ENCODE peak calls at places on chromosomes 5 and 9, in nine cellular contexts. S is tibial artery, D is breast epithelium, E is lung, K is HepG2, F is A549, T is DND-41, H is Panc1, Y is adrenal gland. A is an unnamed sample.

GRCh38 chr5:179161901-179162300 is 101.7 kb downstream of the ZNF354C start:
- DNase-seq in S (peak; percentile 33), D (peak; percentile 6), E (no peak), K (no peak), F (no peak), T (no peak), H (no peak), Y (no peak), A (no peak)

GRCh38 chr9:70472268-70473249 is 58.1 kb upstream of the KLF9 start:
- DNase-seq in S (no peak), D (no peak), E (no peak), K (no peak), F (no peak), T (no peak), H (no peak), Y (no peak), A (no peak)

GRCh38 chr9:27799326-27799725 is 226.0 kb upstream of the C9orf72 start:
- DNase-seq in S (no peak), D (no peak), E (no peak), K (no peak), F (no peak), T (no peak), H (no peak), Y (no peak), A (no peak)

GRCh38 chr9:34197756-34198711 is 19.2 kb downstream of the UBAP1 start:
- DNase-seq in S (no peak), D (no peak), E (no peak), K (no peak), F (no peak), T (peak; percentile 13), H (no peak), Y (peak; percentile 46), A (no peak)

GRCh38 chr5:81495286-81495685 is 101.4 kb upstream of the ACOT12 start:
- DNase-seq in S (no peak), D (no peak), E (no peak), K (no peak), F (no peak), T (no peak), H (no peak), Y (no peak), A (no peak)

GRCh38 chr5:119363936-119364335 is 8.1 kb downstream of the TNFAIP8 start:
- DNase-seq in S (no peak), D (no peak), E (no peak), K (no peak), F (no peak), T (no peak), H (no peak), Y (no peak), A (no peak)

GRCh38 chr5:181234116-181234454 is 9.6 kb downstream of the RACK1 start:
- DNase-seq in S (no peak), D (no peak), E (no peak), K (no peak), F (no peak), T (no peak), H (no peak), Y (no peak), A (no peak)

GRCh38 chr9:120733190-120733589 is 18.9 kb upstream of the MEGF9 start:
- DNase-seq in S (peak; percentile 93), D (no peak), E (peak; percentile 79), K (peak; percentile 82), F (no peak), T (no peak), H (no peak), Y (no peak), A (peak; percentile 94)

GRCh38 chr5:172188893-172189692 is 1.1 kb upstream of the STK10 start:
- DNase-seq in S (no peak), D (no peak), E (no peak), K (no peak), F (no peak), T (no peak), H (no peak), Y (no peak), A (no peak)

GRCh38 chr5:172187118-172188032 is 649 bp downstream of the STK10 start:
- DNase-seq in S (no peak), D (no peak), E (peak; percentile 65), K (peak; percentile 44), F (peak; percentile 79), T (peak; percentile 66), H (no peak), Y (peak; percentile 58), A (no peak)

GRCh38 chr5:172189693-172190296 is 1.8 kb upstream of the STK10 start:
- DNase-seq in S (no peak), D (no peak), E (no peak), K (no peak), F (no peak), T (no peak), H (no peak), Y (no peak), A (no peak)

GRCh38 chr5:172186114-172186695 is 1.8 kb downstream of the STK10 start:
- DNase-seq in S (no peak), D (no peak), E (no peak), K (no peak), F (no peak), T (no peak), H (no peak), Y (no peak), A (no peak)

DNA sequence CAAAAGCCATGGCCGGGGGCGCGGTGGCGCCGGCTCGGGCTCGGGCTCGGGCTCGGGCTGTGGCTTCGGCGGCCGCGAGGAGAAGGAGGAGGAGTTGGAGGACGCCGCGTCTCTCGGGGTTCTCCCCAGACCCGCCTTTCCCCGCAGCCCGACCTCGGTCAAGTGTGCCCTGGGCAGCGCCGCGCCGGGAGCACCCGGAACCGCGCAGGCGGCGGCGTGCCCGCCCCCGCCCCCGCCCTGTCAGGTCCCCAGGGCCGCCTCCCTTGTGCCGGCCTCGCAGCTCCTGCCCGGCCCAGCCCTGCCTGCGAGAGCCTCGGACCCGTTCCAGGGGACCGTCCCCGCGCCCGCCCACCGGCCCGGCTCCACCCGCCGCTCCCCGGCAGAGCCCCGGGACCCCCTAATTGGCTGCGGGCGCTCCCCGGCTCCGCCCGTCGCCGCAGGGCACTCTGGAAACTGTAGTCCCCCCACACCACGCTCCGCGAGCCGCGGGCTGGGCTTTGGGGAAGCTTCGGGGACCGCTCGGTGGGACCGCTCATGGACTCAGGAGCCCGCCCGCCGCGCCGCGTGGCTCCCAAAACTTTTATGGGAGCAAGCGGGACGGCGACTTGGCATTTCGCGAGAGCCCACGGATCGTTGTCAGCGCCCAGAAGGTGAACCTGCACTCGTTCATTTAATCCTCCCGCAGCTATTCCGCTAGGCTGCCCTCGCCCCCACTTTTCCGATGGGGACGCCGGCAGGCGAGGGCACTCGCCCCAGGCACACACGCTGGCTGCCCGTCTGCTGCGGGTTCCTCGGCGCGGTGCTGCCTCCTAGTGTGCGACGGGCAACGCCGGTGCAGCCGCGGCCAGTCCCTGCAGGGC is at the start of gene STK10:
- DNase-seq in S (peak; percentile 96), D (peak; percentile 83), E (peak; percentile 91), K (peak; percentile 80), F (peak; percentile 97), T (peak; percentile 89), H (peak; percentile 72), Y (peak; percentile 95), A (peak; percentile 94)
- TF ChIP-seq CTCF in S (peak; percentile 78), D (peak; percentile 87), E (peak; percentile 96), K (peak; percentile 99), F (peak; percentile 92), T (peak; percentile 93), H (peak; percentile 95), Y (peak; percentile 95), A (peak; percentile 76)

GRCh38 chr5:14720236-14720923 is 55.9 kb downstream of the OTULIN start:
- DNase-seq in S (no peak), D (no peak), E (no peak), K (no peak), F (no peak), T (no peak), H (peak; percentile 33), Y (no peak), A (no peak)

GRCh38 chr5:14722923-14723322 is 58.4 kb downstream of the OTULIN start:
- DNase-seq in S (no peak), D (no peak), E (no peak), K (no peak), F (no peak), T (no peak), H (no peak), Y (no peak), A (no peak)

GRCh38 chr5:14724633-14725032 is 60.1 kb downstream of the OTULIN start:
- DNase-seq in S (peak; percentile 61), D (no peak), E (no peak), K (no peak), F (no peak), T (no peak), H (no peak), Y (peak; percentile 33), A (no peak)

GRCh38 chr5:14723648-14724231 is 59.2 kb downstream of the OTULIN start:
- DNase-seq in S (no peak), D (no peak), E (no peak), K (no peak), F (no peak), T (no peak), H (no peak), Y (no peak), A (no peak)

GRCh38 chr5:14721990-14722656 is 57.6 kb downstream of the OTULIN start:
- DNase-seq in S (no peak), D (no peak), E (no peak), K (peak; percentile 29), F (no peak), T (no peak), H (no peak), Y (no peak), A (no peak)
- H3K27ac ChIP-seq in S (no peak overlapping the region), D (no peak overlapping the region), E (no peak overlapping the region), K (no peak overlapping the region), F (no peak overlapping the region), T (no peak overlapping the region), H (no peak overlapping the region), Y (no peak overlapping the region), A (no peak overlapping the region)

GRCh38 chr5:169301386-169301930 is 519 bp upstream of the SLIT3 start:
- DNase-seq in S (peak; percentile 75), D (no peak), E (no peak), K (no peak), F (no peak), T (no peak), H (no peak), Y (no peak), A (peak; percentile 78)

GRCh38 chr5:169302046-169302445 is 1.1 kb upstream of the SLIT3 start:
- DNase-seq in S (no peak), D (no peak), E (no peak), K (no peak), F (no peak), T (no peak), H (no peak), Y (no peak), A (no peak)

GRCh38 chr5:169302491-169303118 is 1.7 kb upstream of the SLIT3 start:
- DNase-seq in S (peak; percentile 80), D (peak; percentile 72), E (peak; percentile 72), K (peak; percentile 44), F (peak; percentile 81), T (peak; percentile 63), H (peak; percentile 69), Y (peak; percentile 71), A (peak; percentile 82)

GRCh38 chr5:169304175-169304574 is 3.2 kb upstream of the SLIT3 start:
- DNase-seq in S (no peak), D (no peak), E (no peak), K (no peak), F (no peak), T (no peak), H (no peak), Y (no peak), A (no peak)

DNA sequence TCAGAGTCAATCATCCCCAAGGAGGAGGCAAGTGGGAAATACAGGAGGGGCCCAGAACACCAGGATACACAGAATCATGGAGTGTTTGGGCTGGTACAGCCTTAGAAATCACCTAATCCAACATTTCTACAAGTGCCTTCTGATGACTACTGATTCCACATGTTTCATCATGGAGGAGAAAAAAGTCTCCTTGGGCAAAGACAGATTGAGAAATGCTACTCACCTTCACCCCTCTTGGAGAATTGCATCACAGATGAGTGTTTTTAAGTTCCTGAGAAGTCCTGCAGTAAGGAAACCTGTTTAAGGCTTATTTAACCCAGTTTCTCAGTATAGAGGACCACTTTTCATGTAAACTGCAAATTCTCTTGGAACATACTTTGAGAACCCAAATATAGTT is 2.2 kb upstream of the SLIT3 start:
- DNase-seq in S (no peak), D (no peak), E (no peak), K (no peak), F (no peak), T (no peak), H (no peak), Y (no peak), A (no peak)
- H3K4me3 ChIP-seq in S (no peak overlapping the region), D (no peak overlapping the region), E (no peak overlapping the region), K (no peak overlapping the region), F (no peak overlapping the region), T (no peak overlapping the region), H (no peak overlapping the region), Y (no peak overlapping the region), A (no peak overlapping the region)

GRCh38 chr9:105069285-105070065 is 141.5 kb upstream of the ABCA1 start:
- DNase-seq in S (no peak), D (no peak), E (no peak), K (peak; percentile 58), F (no peak), T (no peak), H (no peak), Y (no peak), A (no peak)

GRCh38 chr9:105074501-105074900 is 146.5 kb upstream of the ABCA1 start:
- DNase-seq in S (no peak), D (no peak), E (no peak), K (no peak), F (no peak), T (no peak), H (no peak), Y (no peak), A (no peak)

GRCh38 chr9:105073147-105073546 is 145.2 kb upstream of the ABCA1 start:
- DNase-seq in S (no peak), D (no peak), E (no peak), K (no peak), F (no peak), T (no peak), H (no peak), Y (no peak), A (no peak)

GRCh38 chr9:105070176-105070575 is 142.2 kb upstream of the ABCA1 start:
- DNase-seq in S (no peak), D (no peak), E (no peak), K (no peak), F (no peak), T (no peak), H (no peak), Y (no peak), A (no peak)

DNA sequence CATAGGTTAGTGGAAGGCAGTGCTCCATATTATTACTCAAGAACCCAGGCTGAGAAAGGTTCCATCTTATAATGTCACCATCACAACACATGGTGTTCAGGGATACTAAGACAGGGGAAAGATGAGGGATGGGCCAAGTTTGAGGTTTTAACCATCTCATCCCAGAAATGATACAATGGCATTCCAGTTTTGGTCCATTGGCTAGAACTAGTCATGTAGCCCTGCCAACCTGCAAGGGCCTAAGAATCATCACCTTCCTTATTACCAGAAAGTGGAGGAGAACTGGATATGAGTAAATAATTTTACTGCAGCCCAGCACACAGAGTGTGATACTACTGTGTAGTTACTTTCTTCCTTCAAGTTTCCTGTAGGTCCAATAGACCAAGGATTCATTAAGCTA is 144.5 kb upstream of the ABCA1 start:
- DNase-seq in S (no peak), D (no peak), E (no peak), K (no peak), F (no peak), T (no peak), H (no peak), Y (no peak), A (no peak)
- TF ChIP-seq CTCF in S (no peak), D (no peak), E (no peak), K (no peak), F (no peak), T (no peak), H (no peak), Y (no peak), A (no peak)

A was measured in coronary artery.